ENCODE peak calls at places on chromosomes 3 and 15, in five cellular contexts. One of them, this sample, is unnamed.

GRCh38 chr3:33398410-33398809 is 41.8 kb downstream of the UBP1 start:
- DNase-seq in prostate gland: no peak
- DNase-seq in HFF-Myc: no peak
- DNase-seq in GM13976: no peak
- DNase-seq in GM10248: no peak
- DNase-seq in this sample: no peak

GRCh38 chr3:119831022-119831421 is 49.1 kb downstream of the NR1I2 start:
- DNase-seq in GM10248: no peak
- DNase-seq in HFF-Myc: no peak
- DNase-seq in GM13976: no peak
- DNase-seq in prostate gland: no peak
- DNase-seq in this sample: no peak

GRCh38 chr15:79516155-79516554 is 84.0 kb downstream of the MINAR1 start:
- DNase-seq in prostate gland: no peak
- DNase-seq in HFF-Myc: no peak
- DNase-seq in GM10248: no peak
- DNase-seq in GM13976: no peak
- DNase-seq in this sample: no peak

GRCh38 chr15:100836501-100836900 is 43.1 kb upstream of the ALDH1A3 start:
- DNase-seq in GM10248: no peak
- DNase-seq in prostate gland: no peak
- DNase-seq in GM13976: no peak
- DNase-seq in HFF-Myc: no peak
- DNase-seq in this sample: no peak

GRCh38 chr3:111392911-111393351 is 149.1 kb upstream of the CD96 start:
- DNase-seq in GM10248: no peak
- DNase-seq in GM13976: no peak
- DNase-seq in prostate gland: no peak
- DNase-seq in HFF-Myc: peak
- DNase-seq in this sample: no peak

GRCh38 chr15:78680416-78681068 is 39.5 kb upstream of the CHRNB4 start:
- DNase-seq in HFF-Myc: no peak
- DNase-seq in GM13976: no peak
- DNase-seq in prostate gland: no peak
- DNase-seq in GM10248: no peak
- DNase-seq in this sample: no peak

GRCh38 chr3:171339606-171340005 is 120.6 kb downstream of the TNIK start:
- DNase-seq in GM13976: no peak
- DNase-seq in prostate gland: peak
- DNase-seq in GM10248: no peak
- DNase-seq in HFF-Myc: no peak
- DNase-seq in this sample: no peak

GRCh38 chr3:23761440-23761896 is 44.3 kb upstream of the UBE2E1 start:
- DNase-seq in GM13976: peak
- DNase-seq in GM10248: peak
- DNase-seq in HFF-Myc: no peak
- DNase-seq in prostate gland: no peak
- DNase-seq in this sample: peak

GRCh38 chr3:172626241-172626640 is 84.6 kb downstream of the NCEH1 start:
- DNase-seq in prostate gland: no peak
- DNase-seq in GM10248: no peak
- DNase-seq in HFF-Myc: no peak
- DNase-seq in GM13976: no peak
- DNase-seq in this sample: no peak

GRCh38 chr3:194661374-194661773 is 10.6 kb downstream of the LSG1 start:
- DNase-seq in GM10248: no peak
- DNase-seq in GM13976: no peak
- DNase-seq in prostate gland: no peak
- DNase-seq in HFF-Myc: no peak
- DNase-seq in this sample: no peak

GRCh38 chr3:118683636-118684035 is 351.0 kb downstream of the IGSF11 start:
- DNase-seq in prostate gland: no peak
- DNase-seq in GM13976: no peak
- DNase-seq in HFF-Myc: no peak
- DNase-seq in GM10248: no peak
- DNase-seq in this sample: no peak

GRCh38 chr3:104596551-104596950 is 770.2 kb upstream of the ALCAM start:
- DNase-seq in GM13976: peak
- DNase-seq in GM10248: peak
- DNase-seq in HFF-Myc: peak
- DNase-seq in prostate gland: peak
- DNase-seq in this sample: peak

GRCh38 chr3:52227117-52227516 is 1.7 kb upstream of the TLR9 start:
- DNase-seq in HFF-Myc: no peak
- DNase-seq in GM10248: no peak
- DNase-seq in prostate gland: no peak
- DNase-seq in GM13976: no peak
- DNase-seq in this sample: no peak

GRCh38 chr15:49423021-49423420 is at the start of gene FGF7:
- DNase-seq in prostate gland: no peak
- DNase-seq in GM10248: no peak
- DNase-seq in HFF-Myc: no peak
- DNase-seq in GM13976: no peak
- DNase-seq in this sample: no peak

GRCh38 chr15:50830477-50831354 is 65.2 kb upstream of the SPPL2A start:
- DNase-seq in GM10248: no peak
- DNase-seq in GM13976: no peak
- DNase-seq in HFF-Myc: no peak
- DNase-seq in prostate gland: no peak
- DNase-seq in this sample: no peak

GRCh38 chr15:80929225-80929624 is 60.4 kb downstream of the MESD start:
- DNase-seq in GM10248: no peak
- DNase-seq in GM13976: no peak
- DNase-seq in prostate gland: no peak
- DNase-seq in HFF-Myc: peak
- DNase-seq in this sample: peak

GRCh38 chr3:52317178-52317577 is 1.1 kb downstream of the DNAH1 start:
- DNase-seq in GM10248: no peak
- DNase-seq in HFF-Myc: no peak
- DNase-seq in prostate gland: no peak
- DNase-seq in GM13976: no peak
- DNase-seq in this sample: no peak

DNA sequence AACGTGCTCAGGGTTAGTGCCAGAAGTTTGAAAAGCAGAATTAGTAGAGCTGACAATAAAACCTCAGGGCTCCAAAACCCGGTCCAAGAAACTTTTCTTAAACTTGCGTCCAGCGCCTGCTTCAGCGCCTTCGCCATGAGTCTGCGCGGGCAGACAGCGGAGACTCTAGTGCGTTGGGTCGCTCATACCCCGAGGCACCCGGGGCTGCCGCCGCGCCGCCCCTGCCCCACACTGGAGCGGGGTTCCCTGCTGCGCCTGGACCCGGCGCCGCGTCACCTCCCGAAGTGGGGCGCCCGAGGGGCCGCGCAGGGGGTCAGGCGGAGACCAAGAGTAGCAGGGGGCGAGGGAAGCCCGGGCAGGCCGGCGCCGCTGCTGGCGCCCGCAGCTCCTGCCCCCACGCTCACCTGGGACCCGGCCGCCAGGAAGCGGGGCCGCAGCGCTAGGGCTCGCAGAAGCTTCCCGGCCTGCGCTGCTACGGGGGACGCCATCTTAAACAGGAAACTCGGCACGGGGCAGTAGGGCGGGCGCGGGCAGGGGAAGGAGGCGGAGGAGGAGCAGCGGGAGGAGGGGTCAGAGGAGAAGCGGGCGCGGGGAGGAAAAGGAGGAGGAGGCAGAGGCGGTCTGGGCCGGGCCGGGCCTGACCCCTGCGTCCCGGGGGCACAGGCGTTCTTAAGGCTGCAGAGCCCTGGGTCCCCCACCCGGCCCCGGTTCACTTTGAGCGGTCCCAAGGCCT is at the start of gene SUCLG2:
- DNase-seq in GM13976: peak
- DNase-seq in HFF-Myc: peak
- DNase-seq in GM10248: peak
- DNase-seq in prostate gland: peak
- DNase-seq in this sample: peak
- TF ChIP-seq CTCF in GM13976: no peak
- TF ChIP-seq CTCF in HFF-Myc: no peak
- TF ChIP-seq CTCF in GM10248: no peak
- TF ChIP-seq CTCF in prostate gland: no peak
- TF ChIP-seq CTCF in this sample: no peak

GRCh38 chr3:124281453-124282316 is 289.8 kb upstream of the ROPN1 start:
- DNase-seq in GM13976: peak
- DNase-seq in GM10248: peak
- DNase-seq in HFF-Myc: no peak
- DNase-seq in prostate gland: no peak
- DNase-seq in this sample: peak
- TF ChIP-seq CTCF in GM13976: peak
- TF ChIP-seq CTCF in GM10248: peak
- TF ChIP-seq CTCF in HFF-Myc: peak
- TF ChIP-seq CTCF in prostate gland: peak
- TF ChIP-seq CTCF in this sample: no peak

GRCh38 chr15:69744421-69745162 is 292.0 kb downstream of the RPLP1 start:
- DNase-seq in prostate gland: no peak
- DNase-seq in GM10248: no peak
- DNase-seq in HFF-Myc: no peak
- DNase-seq in GM13976: no peak
- DNase-seq in this sample: no peak

GRCh38 chr15:69743091-69743490 is 290.5 kb downstream of the RPLP1 start:
- DNase-seq in GM13976: no peak
- DNase-seq in GM10248: no peak
- DNase-seq in prostate gland: no peak
- DNase-seq in HFF-Myc: no peak
- DNase-seq in this sample: no peak

GRCh38 chr15:69742361-69742760 is 289.7 kb downstream of the RPLP1 start:
- DNase-seq in GM13976: no peak
- DNase-seq in prostate gland: peak
- DNase-seq in HFF-Myc: no peak
- DNase-seq in GM10248: no peak
- DNase-seq in this sample: no peak

GRCh38 chr15:69736161-69736560 is 283.5 kb downstream of the RPLP1 start:
- DNase-seq in GM13976: no peak
- DNase-seq in prostate gland: no peak
- DNase-seq in HFF-Myc: no peak
- DNase-seq in GM10248: no peak
- DNase-seq in this sample: no peak

GRCh38 chr15:69740684-69741083 is 288.1 kb downstream of the RPLP1 start:
- DNase-seq in HFF-Myc: no peak
- DNase-seq in GM10248: no peak
- DNase-seq in GM13976: no peak
- DNase-seq in prostate gland: no peak
- DNase-seq in this sample: no peak
- TF ChIP-seq CTCF in HFF-Myc: no peak
- TF ChIP-seq CTCF in GM10248: no peak
- TF ChIP-seq CTCF in GM13976: no peak
- TF ChIP-seq CTCF in prostate gland: no peak
- TF ChIP-seq CTCF in this sample: no peak

DNA sequence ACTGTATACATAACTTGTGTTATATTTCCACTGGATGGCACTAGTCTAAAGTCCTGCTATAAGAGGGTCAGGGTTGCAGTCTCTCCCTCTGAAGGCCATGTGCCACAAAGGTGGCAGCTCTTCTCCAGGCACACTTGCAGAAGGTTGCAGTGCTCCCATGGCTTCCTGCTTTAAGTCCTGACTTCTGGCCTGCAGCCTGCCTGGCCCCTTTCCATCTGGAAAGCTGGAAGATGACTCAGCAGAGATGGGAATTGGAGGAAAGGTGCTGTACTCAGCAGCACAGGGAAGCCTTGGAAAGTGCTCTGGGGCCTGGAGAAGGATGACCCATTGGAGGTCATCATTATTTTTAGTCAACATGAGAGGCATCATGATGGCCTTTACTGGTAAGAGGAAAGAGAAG is 40.9 kb upstream of the MRPL3 start:
- DNase-seq in prostate gland: peak
- DNase-seq in HFF-Myc: peak
- DNase-seq in GM13976: no peak
- DNase-seq in GM10248: no peak
- DNase-seq in this sample: peak
- TF ChIP-seq CTCF in prostate gland: no peak
- TF ChIP-seq CTCF in HFF-Myc: peak
- TF ChIP-seq CTCF in GM13976: no peak
- TF ChIP-seq CTCF in GM10248: no peak
- TF ChIP-seq CTCF in this sample: no peak

GRCh38 chr3:98182196-98182595 is 15.7 kb downstream of the OR5H15 start:
- DNase-seq in GM13976: no peak
- DNase-seq in HFF-Myc: no peak
- DNase-seq in prostate gland: no peak
- DNase-seq in GM10248: no peak
- DNase-seq in this sample: no peak

GRCh38 chr3:98188553-98188952 is 22.1 kb downstream of the OR5H15 start:
- DNase-seq in HFF-Myc: no peak
- DNase-seq in prostate gland: no peak
- DNase-seq in GM10248: peak
- DNase-seq in GM13976: peak
- DNase-seq in this sample: peak

GRCh38 chr3:98180311-98180710 is 13.8 kb downstream of the OR5H15 start:
- DNase-seq in prostate gland: no peak
- DNase-seq in GM13976: no peak
- DNase-seq in GM10248: no peak
- DNase-seq in HFF-Myc: no peak
- DNase-seq in this sample: no peak

DNA sequence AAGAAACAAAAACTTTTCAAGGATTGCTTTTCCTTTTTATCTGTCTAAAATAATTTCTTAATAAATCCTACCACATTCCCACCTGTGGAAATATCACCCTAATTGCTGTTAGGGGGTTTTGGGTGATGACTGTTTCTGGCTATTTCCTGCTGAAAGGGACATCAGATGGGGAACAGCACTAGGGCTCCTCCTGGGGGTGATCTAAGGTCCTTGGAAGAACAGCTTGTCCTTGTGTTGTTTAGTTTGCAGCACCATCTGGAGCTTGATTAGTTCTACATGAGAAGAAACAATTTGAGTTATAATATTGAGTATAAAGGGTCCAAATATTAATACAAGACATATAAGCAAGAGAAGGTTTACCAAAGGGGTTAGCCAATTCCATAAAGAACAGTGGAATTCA is 18.7 kb downstream of the OR5H15 start:
- DNase-seq in GM13976: no peak
- DNase-seq in prostate gland: no peak
- DNase-seq in HFF-Myc: no peak
- DNase-seq in GM10248: no peak
- DNase-seq in this sample: peak
- TF ChIP-seq CTCF in GM13976: no peak
- TF ChIP-seq CTCF in prostate gland: peak
- TF ChIP-seq CTCF in HFF-Myc: no peak
- TF ChIP-seq CTCF in GM10248: no peak
- TF ChIP-seq CTCF in this sample: no peak

DNA sequence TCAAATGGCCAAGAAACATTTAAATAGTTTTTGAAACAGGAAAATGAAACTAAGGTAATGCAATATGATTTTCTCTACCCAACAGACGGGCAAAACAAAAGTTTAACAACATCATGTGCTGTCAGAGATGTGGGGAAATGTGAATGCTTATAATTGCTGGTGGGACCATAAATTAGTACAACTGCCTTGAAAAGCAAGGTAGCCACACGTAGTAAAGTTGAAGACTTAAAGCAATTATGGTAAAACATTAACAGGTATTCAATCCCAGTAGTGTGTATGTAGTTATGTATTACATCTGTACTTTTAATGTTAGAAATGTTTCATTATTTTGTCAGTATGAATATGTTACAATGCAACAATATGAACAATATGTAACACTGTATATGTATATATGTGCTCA is 56.9 kb upstream of the C3orf80 start:
- DNase-seq in prostate gland: no peak
- DNase-seq in GM13976: no peak
- DNase-seq in HFF-Myc: no peak
- DNase-seq in GM10248: no peak
- DNase-seq in this sample: no peak
- TF ChIP-seq CTCF in prostate gland: no peak
- TF ChIP-seq CTCF in GM13976: no peak
- TF ChIP-seq CTCF in HFF-Myc: no peak
- TF ChIP-seq CTCF in GM10248: no peak
- TF ChIP-seq CTCF in this sample: no peak

GRCh38 chr3:174440741-174441587 is 418.2 kb upstream of the NAALADL2 start:
- DNase-seq in GM13976: peak
- DNase-seq in GM10248: peak
- DNase-seq in prostate gland: peak
- DNase-seq in HFF-Myc: peak
- DNase-seq in this sample: peak
- TF ChIP-seq CTCF in GM13976: no peak
- TF ChIP-seq CTCF in GM10248: no peak
- TF ChIP-seq CTCF in prostate gland: peak
- TF ChIP-seq CTCF in HFF-Myc: no peak
- TF ChIP-seq CTCF in this sample: peak

This sample was measured in RWPE1.